ENCODE peak calls at places on chromosomes 4 and X, in four cellular contexts. One of them, this sample, is unnamed.

GRCh38 chr4:133450813-133451212 is 301.7 kb downstream of the PCDH10 start:
- DNase-seq in spleen: no peak
- DNase-seq in suprapubic skin: no peak
- DNase-seq in upper lobe of left lung: peak
- DNase-seq in this sample: no peak

GRCh38 chr4:177479063-177479462 is 36.8 kb upstream of the AGA start:
- DNase-seq in spleen: no peak
- DNase-seq in suprapubic skin: no peak
- DNase-seq in upper lobe of left lung: no peak
- DNase-seq in this sample: no peak

GRCh38 chr4:139015948-139016451 is 419 bp downstream of the NOCT start:
- DNase-seq in spleen: no peak
- DNase-seq in suprapubic skin: no peak
- DNase-seq in upper lobe of left lung: peak
- DNase-seq in this sample: peak

GRCh38 chrX:25860322-25860721 is 277.8 kb upstream of the MAGEB18 start:
- DNase-seq in spleen: no peak
- DNase-seq in suprapubic skin: no peak
- DNase-seq in upper lobe of left lung: no peak
- DNase-seq in this sample: no peak

GRCh38 chr4:140893939-140894338 is 137.8 kb upstream of the TBC1D9 start:
- DNase-seq in spleen: no peak
- DNase-seq in suprapubic skin: no peak
- DNase-seq in upper lobe of left lung: no peak
- DNase-seq in this sample: no peak

GRCh38 chr4:8594097-8595038 is 1.8 kb downstream of the CPZ start:
- DNase-seq in spleen: no peak
- DNase-seq in suprapubic skin: no peak
- DNase-seq in upper lobe of left lung: peak
- DNase-seq in this sample: peak

GRCh38 chr4:81491943-81492342 is 20.2 kb upstream of the RASGEF1B start:
- DNase-seq in spleen: no peak
- DNase-seq in suprapubic skin: no peak
- DNase-seq in upper lobe of left lung: no peak
- DNase-seq in this sample: no peak

GRCh38 chrX:17459008-17459407 is 84.0 kb downstream of the NHS start:
- DNase-seq in spleen: no peak
- DNase-seq in suprapubic skin: no peak
- DNase-seq in upper lobe of left lung: no peak
- DNase-seq in this sample: peak

GRCh38 chrX:44400588-44400987 is 57.1 kb upstream of the EFHC2 start:
- DNase-seq in spleen: no peak
- DNase-seq in suprapubic skin: no peak
- DNase-seq in upper lobe of left lung: no peak
- DNase-seq in this sample: no peak

GRCh38 chr4:154528866-154529265 is 21.3 kb downstream of the PLRG1 start:
- DNase-seq in spleen: no peak
- DNase-seq in suprapubic skin: no peak
- DNase-seq in upper lobe of left lung: no peak
- DNase-seq in this sample: no peak

GRCh38 chr4:1092983-1093361 is 20.4 kb downstream of the RNF212 start:
- DNase-seq in spleen: peak
- DNase-seq in suprapubic skin: no peak
- DNase-seq in upper lobe of left lung: no peak
- DNase-seq in this sample: no peak

GRCh38 chr4:8940792-8941491 is 69.3 kb upstream of the HMX1 start:
- DNase-seq in spleen: peak
- DNase-seq in suprapubic skin: no peak
- DNase-seq in upper lobe of left lung: no peak
- DNase-seq in this sample: no peak

DNA sequence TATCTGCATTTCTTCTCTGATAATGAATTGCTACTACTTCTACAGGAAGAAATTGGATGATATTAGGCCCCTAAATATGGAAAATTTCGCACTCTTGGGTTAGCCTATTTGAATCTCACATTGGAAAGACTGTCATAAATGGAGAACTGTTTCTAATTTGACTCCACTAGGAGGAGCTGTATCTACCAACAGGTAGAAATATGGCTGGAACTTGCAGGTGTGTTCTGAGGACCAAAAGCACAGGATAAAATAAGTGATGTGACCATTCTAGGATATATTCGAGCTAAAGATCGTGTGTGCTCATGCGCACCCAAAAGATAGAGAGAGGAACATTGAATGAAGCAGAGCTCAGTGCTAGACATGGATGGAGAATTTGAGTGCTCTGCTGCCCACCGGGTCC is 4.8 kb upstream of the NKAP start:
- DNase-seq in spleen: no peak
- DNase-seq in suprapubic skin: no peak
- DNase-seq in upper lobe of left lung: no peak
- DNase-seq in this sample: no peak
- TF ChIP-seq CTCF in spleen: no peak
- TF ChIP-seq CTCF in suprapubic skin: no peak
- TF ChIP-seq CTCF in upper lobe of left lung: no peak
- TF ChIP-seq CTCF in this sample: no peak

DNA sequence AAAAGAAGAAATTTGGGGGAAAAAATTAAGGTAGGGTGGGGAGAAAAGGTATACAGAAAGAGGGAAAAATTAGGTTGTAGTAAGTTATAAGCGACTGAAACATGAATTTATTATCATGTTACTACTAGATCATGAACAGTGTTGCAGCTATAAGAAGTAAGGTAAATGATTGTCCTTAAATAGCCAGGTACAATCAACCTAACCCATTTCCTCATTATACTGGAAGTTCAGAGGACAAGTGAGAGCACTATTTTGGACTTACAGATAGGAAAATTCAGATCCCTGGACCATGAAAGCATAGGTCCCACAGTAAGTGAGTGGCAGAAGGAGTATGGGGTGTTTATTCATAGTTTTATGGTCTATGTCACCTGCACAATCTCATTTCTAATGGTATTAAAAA is 23.5 kb downstream of the PIR start:
- DNase-seq in spleen: no peak
- DNase-seq in suprapubic skin: no peak
- DNase-seq in upper lobe of left lung: no peak
- DNase-seq in this sample: no peak
- TF ChIP-seq POLR2AphosphoS5 in spleen: no peak
- TF ChIP-seq POLR2AphosphoS5 in suprapubic skin: no peak
- TF ChIP-seq POLR2AphosphoS5 in upper lobe of left lung: no peak
- TF ChIP-seq POLR2AphosphoS5 in this sample: no peak

GRCh38 chrX:41526268-41526667 is 79.1 kb downstream of the NYX start:
- DNase-seq in spleen: no peak
- DNase-seq in suprapubic skin: no peak
- DNase-seq in upper lobe of left lung: no peak
- DNase-seq in this sample: no peak
- H3K27ac ChIP-seq in spleen: no peak
- H3K27ac ChIP-seq in suprapubic skin: no peak
- H3K27ac ChIP-seq in upper lobe of left lung: no peak
- H3K27ac ChIP-seq in this sample: no peak

DNA sequence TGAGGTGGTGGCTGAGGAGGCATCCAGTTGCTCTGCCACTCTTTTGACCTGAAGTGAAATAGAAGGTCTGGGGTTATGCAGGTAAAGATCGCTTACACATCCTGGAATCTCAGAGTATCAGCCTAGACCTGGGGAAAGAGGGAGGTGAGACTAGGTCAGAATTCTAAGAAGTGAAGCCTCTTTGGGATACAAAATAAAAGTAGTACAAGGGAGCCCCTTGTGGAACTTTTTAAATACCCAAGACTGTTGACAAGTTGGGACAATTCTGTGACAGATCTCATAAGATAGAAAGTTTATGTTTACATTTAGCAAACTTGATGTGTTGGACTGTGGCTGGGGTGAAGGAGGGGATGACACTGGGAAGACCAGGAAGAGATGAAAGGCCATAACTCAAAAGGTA is 263.2 kb downstream of the SPRY1 start:
- DNase-seq in spleen: no peak
- DNase-seq in suprapubic skin: no peak
- DNase-seq in upper lobe of left lung: no peak
- DNase-seq in this sample: no peak
- TF ChIP-seq CTCF in spleen: peak
- TF ChIP-seq CTCF in suprapubic skin: peak
- TF ChIP-seq CTCF in upper lobe of left lung: no peak
- TF ChIP-seq CTCF in this sample: no peak

GRCh38 chr4:6535329-6535692 is 39.7 kb upstream of the MAN2B2 start:
- DNase-seq in spleen: peak
- DNase-seq in suprapubic skin: no peak
- DNase-seq in upper lobe of left lung: no peak
- DNase-seq in this sample: no peak

GRCh38 chr4:6532658-6533057 is 42.3 kb upstream of the MAN2B2 start:
- DNase-seq in spleen: peak
- DNase-seq in suprapubic skin: no peak
- DNase-seq in upper lobe of left lung: no peak
- DNase-seq in this sample: no peak

GRCh38 chr4:6535706-6536105 is 39.3 kb upstream of the MAN2B2 start:
- DNase-seq in spleen: peak
- DNase-seq in suprapubic skin: no peak
- DNase-seq in upper lobe of left lung: no peak
- DNase-seq in this sample: no peak

GRCh38 chr4:6534050-6534449 is 40.9 kb upstream of the MAN2B2 start:
- DNase-seq in spleen: no peak
- DNase-seq in suprapubic skin: no peak
- DNase-seq in upper lobe of left lung: no peak
- DNase-seq in this sample: no peak

GRCh38 chr4:6534618-6535328 is 40.2 kb upstream of the MAN2B2 start:
- DNase-seq in spleen: peak
- DNase-seq in suprapubic skin: no peak
- DNase-seq in upper lobe of left lung: no peak
- DNase-seq in this sample: no peak
- TF ChIP-seq POLR2AphosphoS5 in spleen: no peak
- TF ChIP-seq POLR2AphosphoS5 in suprapubic skin: no peak
- TF ChIP-seq POLR2AphosphoS5 in upper lobe of left lung: no peak
- TF ChIP-seq POLR2AphosphoS5 in this sample: no peak

GRCh38 chrX:57329008-57329407 is 42.5 kb downstream of the FAAH2 start:
- DNase-seq in spleen: no peak
- DNase-seq in suprapubic skin: no peak
- DNase-seq in upper lobe of left lung: no peak
- DNase-seq in this sample: no peak
- H3K27ac ChIP-seq in spleen: no peak
- H3K27ac ChIP-seq in suprapubic skin: no peak
- H3K27ac ChIP-seq in upper lobe of left lung: no peak
- H3K27ac ChIP-seq in this sample: no peak

DNA sequence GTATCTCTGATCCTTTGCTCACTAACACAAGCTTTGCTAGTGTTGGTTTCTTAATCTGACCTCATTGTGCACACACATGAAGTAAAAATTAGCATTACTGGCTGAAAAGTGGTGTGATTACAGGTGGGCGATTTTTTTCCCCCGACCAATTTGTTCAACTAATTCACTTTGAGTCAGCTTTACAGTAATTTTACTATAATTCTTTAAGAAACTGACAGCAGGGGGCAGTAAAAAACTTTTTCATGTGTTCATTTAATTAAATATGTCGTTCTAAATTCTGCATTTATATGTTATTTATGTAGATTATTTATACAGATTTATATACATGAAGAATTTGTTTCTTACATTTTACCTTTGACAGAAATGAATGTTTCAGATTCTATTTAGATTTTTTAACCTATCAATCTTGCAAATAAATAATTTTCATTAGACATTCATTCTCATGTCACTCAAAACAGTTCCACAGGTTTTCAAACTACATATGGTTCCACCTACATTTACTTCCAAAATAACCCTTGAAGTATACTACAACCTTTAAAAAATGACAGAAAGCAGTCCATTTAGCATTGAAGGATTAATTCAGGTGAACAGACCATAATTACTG is 17.5 kb downstream of the PALLD start:
- DNase-seq in spleen: no peak
- DNase-seq in suprapubic skin: no peak
- DNase-seq in upper lobe of left lung: no peak
- DNase-seq in this sample: no peak
- TF ChIP-seq CTCF in spleen: peak
- TF ChIP-seq CTCF in suprapubic skin: peak
- TF ChIP-seq CTCF in upper lobe of left lung: peak
- TF ChIP-seq CTCF in this sample: no peak

DNA sequence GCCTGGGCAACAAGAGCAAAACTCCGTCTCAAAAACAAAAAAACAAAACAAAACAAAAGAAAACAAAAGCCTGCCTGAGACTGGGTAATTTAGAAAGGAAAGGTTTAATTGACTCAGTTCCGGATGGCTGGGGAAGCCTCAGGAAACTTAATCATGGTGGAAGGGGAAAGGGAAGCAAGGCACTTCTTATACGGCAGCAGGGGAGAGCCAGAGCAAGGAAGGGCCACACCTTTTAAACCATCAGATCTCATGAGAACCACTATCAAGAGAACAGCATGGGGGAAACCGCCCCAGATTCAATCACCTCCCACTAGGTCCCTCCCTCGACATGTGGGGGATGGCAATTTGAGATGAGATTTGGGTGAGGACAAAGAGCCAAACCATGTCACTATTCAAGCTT is 122.2 kb downstream of the UBE2K start:
- DNase-seq in spleen: no peak
- DNase-seq in suprapubic skin: peak
- DNase-seq in upper lobe of left lung: no peak
- DNase-seq in this sample: no peak
- TF ChIP-seq POLR2AphosphoS5 in spleen: no peak
- TF ChIP-seq POLR2AphosphoS5 in suprapubic skin: no peak
- TF ChIP-seq POLR2AphosphoS5 in upper lobe of left lung: no peak
- TF ChIP-seq POLR2AphosphoS5 in this sample: no peak

GRCh38 chrX:21153503-21153902 is 220.7 kb upstream of the CNKSR2 start:
- DNase-seq in spleen: no peak
- DNase-seq in suprapubic skin: no peak
- DNase-seq in upper lobe of left lung: no peak
- DNase-seq in this sample: no peak
- H3K27ac ChIP-seq in spleen: no peak
- H3K27ac ChIP-seq in suprapubic skin: no peak
- H3K27ac ChIP-seq in upper lobe of left lung: no peak
- H3K27ac ChIP-seq in this sample: no peak